ENCODE peak calls at places on chromosomes 12 and 14, in nine cellular contexts. One of them, this sample, is unnamed.

GRCh38 chr12:851913-852312 is 97.6 kb downstream of the RAD52 start:
- DNase-seq in ACHN: peak; percentile 68
- DNase-seq in T-helper 22 cell: no peak
- DNase-seq in frontal cortex: no peak
- DNase-seq in H4: no peak
- DNase-seq in stimulated activated CD4-positive, alpha-beta T cell treated with anti-CD3 and anti-CD28 coated beads, Interleukin-1b, Interleukin-23, amount 100 ng/mL, for 4 hours: no peak
- DNase-seq in amniotic epithelial cell: peak; percentile 82
- DNase-seq in transverse colon: no peak
- DNase-seq in GF-D8: no peak
- DNase-seq in this sample: no peak

GRCh38 chr12:34602213-34602940 is 580.1 kb downstream of the ALG10 start:
- DNase-seq in ACHN: no peak
- DNase-seq in frontal cortex: no peak
- DNase-seq in GF-D8: no peak
- DNase-seq in transverse colon: no peak
- DNase-seq in T-helper 22 cell: no peak
- DNase-seq in stimulated activated CD4-positive, alpha-beta T cell treated with anti-CD3 and anti-CD28 coated beads, Interleukin-1b, Interleukin-23, amount 100 ng/mL, for 4 hours: no peak
- DNase-seq in H4: no peak
- DNase-seq in amniotic epithelial cell: no peak
- DNase-seq in this sample: no peak

GRCh38 chr14:61704554-61704953 is 9.2 kb downstream of the HIF1A start:
- DNase-seq in T-helper 22 cell: no peak
- DNase-seq in transverse colon: no peak
- DNase-seq in ACHN: no peak
- DNase-seq in GF-D8: no peak
- DNase-seq in frontal cortex: no peak
- DNase-seq in stimulated activated CD4-positive, alpha-beta T cell treated with anti-CD3 and anti-CD28 coated beads, Interleukin-1b, Interleukin-23, amount 100 ng/mL, for 4 hours: no peak
- DNase-seq in amniotic epithelial cell: peak; percentile 63
- DNase-seq in H4: no peak
- DNase-seq in this sample: no peak

GRCh38 chr12:31832740-31833540 is 104.1 kb upstream of the AMN1 start:
- DNase-seq in transverse colon: no peak
- DNase-seq in H4: no peak
- DNase-seq in amniotic epithelial cell: no peak
- DNase-seq in GF-D8: peak; percentile 96
- DNase-seq in ACHN: no peak
- DNase-seq in stimulated activated CD4-positive, alpha-beta T cell treated with anti-CD3 and anti-CD28 coated beads, Interleukin-1b, Interleukin-23, amount 100 ng/mL, for 4 hours: no peak
- DNase-seq in frontal cortex: no peak
- DNase-seq in T-helper 22 cell: peak; percentile 9
- DNase-seq in this sample: peak; percentile 54

GRCh38 chr12:53466640-53467039 is 14.7 kb downstream of the PCBP2 start:
- DNase-seq in transverse colon: no peak
- DNase-seq in H4: no peak
- DNase-seq in ACHN: no peak
- DNase-seq in T-helper 22 cell: no peak
- DNase-seq in stimulated activated CD4-positive, alpha-beta T cell treated with anti-CD3 and anti-CD28 coated beads, Interleukin-1b, Interleukin-23, amount 100 ng/mL, for 4 hours: no peak
- DNase-seq in frontal cortex: no peak
- DNase-seq in GF-D8: no peak
- DNase-seq in amniotic epithelial cell: no peak
- DNase-seq in this sample: no peak

GRCh38 chr14:72646861-72647528 is 246.9 kb downstream of the DPF3 start:
- DNase-seq in transverse colon: no peak
- DNase-seq in T-helper 22 cell: no peak
- DNase-seq in amniotic epithelial cell: peak; percentile 40
- DNase-seq in ACHN: no peak
- DNase-seq in frontal cortex: no peak
- DNase-seq in stimulated activated CD4-positive, alpha-beta T cell treated with anti-CD3 and anti-CD28 coated beads, Interleukin-1b, Interleukin-23, amount 100 ng/mL, for 4 hours: no peak
- DNase-seq in GF-D8: no peak
- DNase-seq in H4: no peak
- DNase-seq in this sample: no peak

GRCh38 chr12:76637807-76638206 is 78.2 kb upstream of the OSBPL8 start:
- DNase-seq in T-helper 22 cell: no peak
- DNase-seq in GF-D8: no peak
- DNase-seq in frontal cortex: no peak
- DNase-seq in H4: no peak
- DNase-seq in stimulated activated CD4-positive, alpha-beta T cell treated with anti-CD3 and anti-CD28 coated beads, Interleukin-1b, Interleukin-23, amount 100 ng/mL, for 4 hours: no peak
- DNase-seq in amniotic epithelial cell: no peak
- DNase-seq in transverse colon: no peak
- DNase-seq in ACHN: no peak
- DNase-seq in this sample: no peak

GRCh38 chr14:94341654-94342333 is 18.7 kb upstream of the SERPINA6 start:
- DNase-seq in ACHN: no peak
- DNase-seq in T-helper 22 cell: no peak
- DNase-seq in H4: peak; percentile 30
- DNase-seq in GF-D8: no peak
- DNase-seq in stimulated activated CD4-positive, alpha-beta T cell treated with anti-CD3 and anti-CD28 coated beads, Interleukin-1b, Interleukin-23, amount 100 ng/mL, for 4 hours: no peak
- DNase-seq in transverse colon: no peak
- DNase-seq in amniotic epithelial cell: no peak
- DNase-seq in frontal cortex: no peak
- DNase-seq in this sample: peak; percentile 48

GRCh38 chr14:69056389-69056788 is 77.3 kb upstream of the ACTN1 start:
- DNase-seq in ACHN: no peak
- DNase-seq in GF-D8: no peak
- DNase-seq in frontal cortex: no peak
- DNase-seq in stimulated activated CD4-positive, alpha-beta T cell treated with anti-CD3 and anti-CD28 coated beads, Interleukin-1b, Interleukin-23, amount 100 ng/mL, for 4 hours: no peak
- DNase-seq in amniotic epithelial cell: peak; percentile 78
- DNase-seq in H4: no peak
- DNase-seq in T-helper 22 cell: no peak
- DNase-seq in transverse colon: no peak
- DNase-seq in this sample: no peak

GRCh38 chr12:86663173-86663572 is 407.0 kb upstream of the MGAT4C start:
- DNase-seq in ACHN: no peak
- DNase-seq in stimulated activated CD4-positive, alpha-beta T cell treated with anti-CD3 and anti-CD28 coated beads, Interleukin-1b, Interleukin-23, amount 100 ng/mL, for 4 hours: no peak
- DNase-seq in GF-D8: no peak
- DNase-seq in amniotic epithelial cell: no peak
- DNase-seq in transverse colon: no peak
- DNase-seq in frontal cortex: no peak
- DNase-seq in T-helper 22 cell: no peak
- DNase-seq in H4: no peak
- DNase-seq in this sample: no peak

GRCh38 chr14:21825147-21825743 is 151.6 kb upstream of the OR4E1 start:
- DNase-seq in transverse colon: no peak
- DNase-seq in GF-D8: no peak
- DNase-seq in T-helper 22 cell: peak; percentile 13
- DNase-seq in frontal cortex: no peak
- DNase-seq in ACHN: peak; percentile 42
- DNase-seq in H4: peak; percentile 48
- DNase-seq in amniotic epithelial cell: peak; percentile 31
- DNase-seq in stimulated activated CD4-positive, alpha-beta T cell treated with anti-CD3 and anti-CD28 coated beads, Interleukin-1b, Interleukin-23, amount 100 ng/mL, for 4 hours: peak; percentile 17
- DNase-seq in this sample: peak; percentile 7

GRCh38 chr12:45560689-45561088 is 168.8 kb upstream of the ARID2 start:
- DNase-seq in transverse colon: no peak
- DNase-seq in ACHN: no peak
- DNase-seq in stimulated activated CD4-positive, alpha-beta T cell treated with anti-CD3 and anti-CD28 coated beads, Interleukin-1b, Interleukin-23, amount 100 ng/mL, for 4 hours: no peak
- DNase-seq in frontal cortex: no peak
- DNase-seq in amniotic epithelial cell: no peak
- DNase-seq in GF-D8: no peak
- DNase-seq in T-helper 22 cell: no peak
- DNase-seq in H4: no peak
- DNase-seq in this sample: no peak

GRCh38 chr12:113154351-113154973 is 4.9 kb downstream of the CFAP73 start:
- DNase-seq in stimulated activated CD4-positive, alpha-beta T cell treated with anti-CD3 and anti-CD28 coated beads, Interleukin-1b, Interleukin-23, amount 100 ng/mL, for 4 hours: no peak
- DNase-seq in GF-D8: no peak
- DNase-seq in H4: no peak
- DNase-seq in amniotic epithelial cell: no peak
- DNase-seq in frontal cortex: no peak
- DNase-seq in transverse colon: no peak
- DNase-seq in ACHN: peak; percentile 47
- DNase-seq in T-helper 22 cell: no peak
- DNase-seq in this sample: no peak

GRCh38 chr12:26279908-26280307 is 84.5 kb downstream of the SSPN start:
- DNase-seq in amniotic epithelial cell: no peak
- DNase-seq in frontal cortex: no peak
- DNase-seq in stimulated activated CD4-positive, alpha-beta T cell treated with anti-CD3 and anti-CD28 coated beads, Interleukin-1b, Interleukin-23, amount 100 ng/mL, for 4 hours: no peak
- DNase-seq in H4: no peak
- DNase-seq in GF-D8: no peak
- DNase-seq in transverse colon: no peak
- DNase-seq in ACHN: no peak
- DNase-seq in T-helper 22 cell: no peak
- DNase-seq in this sample: no peak

GRCh38 chr14:22465201-22465835 is 123.7 kb downstream of the DAD1 start:
- DNase-seq in frontal cortex: no peak
- DNase-seq in ACHN: no peak
- DNase-seq in GF-D8: no peak
- DNase-seq in stimulated activated CD4-positive, alpha-beta T cell treated with anti-CD3 and anti-CD28 coated beads, Interleukin-1b, Interleukin-23, amount 100 ng/mL, for 4 hours: no peak
- DNase-seq in T-helper 22 cell: no peak
- DNase-seq in H4: no peak
- DNase-seq in amniotic epithelial cell: no peak
- DNase-seq in transverse colon: no peak
- DNase-seq in this sample: no peak

GRCh38 chr12:26198742-26199141 is 3.4 kb downstream of the SSPN start:
- DNase-seq in frontal cortex: no peak
- DNase-seq in H4: no peak
- DNase-seq in ACHN: peak; percentile 26
- DNase-seq in T-helper 22 cell: no peak
- DNase-seq in GF-D8: no peak
- DNase-seq in transverse colon: no peak
- DNase-seq in amniotic epithelial cell: peak; percentile 52
- DNase-seq in stimulated activated CD4-positive, alpha-beta T cell treated with anti-CD3 and anti-CD28 coated beads, Interleukin-1b, Interleukin-23, amount 100 ng/mL, for 4 hours: no peak
- DNase-seq in this sample: no peak

GRCh38 chr14:91245029-91245428 is 525 bp upstream of the GPR68 start:
- DNase-seq in stimulated activated CD4-positive, alpha-beta T cell treated with anti-CD3 and anti-CD28 coated beads, Interleukin-1b, Interleukin-23, amount 100 ng/mL, for 4 hours: no peak
- DNase-seq in frontal cortex: no peak
- DNase-seq in T-helper 22 cell: peak; percentile 77
- DNase-seq in amniotic epithelial cell: no peak
- DNase-seq in GF-D8: no peak
- DNase-seq in ACHN: no peak
- DNase-seq in transverse colon: peak; percentile 48
- DNase-seq in H4: no peak
- DNase-seq in this sample: no peak

GRCh38 chr12:89177802-89178201 is 174.5 kb downstream of the DUSP6 start:
- DNase-seq in stimulated activated CD4-positive, alpha-beta T cell treated with anti-CD3 and anti-CD28 coated beads, Interleukin-1b, Interleukin-23, amount 100 ng/mL, for 4 hours: no peak
- DNase-seq in GF-D8: no peak
- DNase-seq in amniotic epithelial cell: no peak
- DNase-seq in T-helper 22 cell: no peak
- DNase-seq in ACHN: no peak
- DNase-seq in H4: no peak
- DNase-seq in frontal cortex: no peak
- DNase-seq in transverse colon: no peak
- DNase-seq in this sample: no peak

GRCh38 chr12:109880049-109880931 is at the start of gene GLTP:
- DNase-seq in transverse colon: peak; percentile 90
- DNase-seq in stimulated activated CD4-positive, alpha-beta T cell treated with anti-CD3 and anti-CD28 coated beads, Interleukin-1b, Interleukin-23, amount 100 ng/mL, for 4 hours: peak; percentile 87
- DNase-seq in ACHN: peak; percentile 93
- DNase-seq in GF-D8: peak; percentile 34
- DNase-seq in amniotic epithelial cell: peak; percentile 47
- DNase-seq in H4: peak; percentile 58
- DNase-seq in frontal cortex: peak; percentile 98
- DNase-seq in T-helper 22 cell: peak; percentile 79
- DNase-seq in this sample: peak; percentile 69

GRCh38 chr12:42804928-42805327 is 215.4 kb upstream of the PRICKLE1 start:
- DNase-seq in stimulated activated CD4-positive, alpha-beta T cell treated with anti-CD3 and anti-CD28 coated beads, Interleukin-1b, Interleukin-23, amount 100 ng/mL, for 4 hours: no peak
- DNase-seq in T-helper 22 cell: no peak
- DNase-seq in GF-D8: no peak
- DNase-seq in frontal cortex: no peak
- DNase-seq in amniotic epithelial cell: no peak
- DNase-seq in transverse colon: no peak
- DNase-seq in ACHN: no peak
- DNase-seq in H4: no peak
- DNase-seq in this sample: no peak

GRCh38 chr12:69988601-69989194 is 163.7 kb downstream of the MYRFL start:
- DNase-seq in H4: no peak
- DNase-seq in GF-D8: no peak
- DNase-seq in transverse colon: no peak
- DNase-seq in stimulated activated CD4-positive, alpha-beta T cell treated with anti-CD3 and anti-CD28 coated beads, Interleukin-1b, Interleukin-23, amount 100 ng/mL, for 4 hours: no peak
- DNase-seq in frontal cortex: no peak
- DNase-seq in ACHN: no peak
- DNase-seq in T-helper 22 cell: no peak
- DNase-seq in amniotic epithelial cell: peak; percentile 90
- DNase-seq in this sample: no peak

GRCh38 chr14:19801118-19801464 is 2.5 kb upstream of the OR4N2 start:
- DNase-seq in stimulated activated CD4-positive, alpha-beta T cell treated with anti-CD3 and anti-CD28 coated beads, Interleukin-1b, Interleukin-23, amount 100 ng/mL, for 4 hours: no peak
- DNase-seq in GF-D8: no peak
- DNase-seq in amniotic epithelial cell: no peak
- DNase-seq in T-helper 22 cell: no peak
- DNase-seq in frontal cortex: no peak
- DNase-seq in ACHN: no peak
- DNase-seq in transverse colon: no peak
- DNase-seq in H4: no peak
- DNase-seq in this sample: no peak

GRCh38 chr14:39177168-39177545 is 2.1 kb downstream of the PNN start:
- DNase-seq in transverse colon: no peak
- DNase-seq in frontal cortex: no peak
- DNase-seq in stimulated activated CD4-positive, alpha-beta T cell treated with anti-CD3 and anti-CD28 coated beads, Interleukin-1b, Interleukin-23, amount 100 ng/mL, for 4 hours: no peak
- DNase-seq in H4: no peak
- DNase-seq in T-helper 22 cell: no peak
- DNase-seq in ACHN: no peak
- DNase-seq in GF-D8: no peak
- DNase-seq in amniotic epithelial cell: no peak
- DNase-seq in this sample: no peak

GRCh38 chr14:59698793-59699192 is 122.2 kb upstream of the CCDC175 start:
- DNase-seq in amniotic epithelial cell: peak; percentile 77
- DNase-seq in transverse colon: no peak
- DNase-seq in frontal cortex: no peak
- DNase-seq in ACHN: no peak
- DNase-seq in H4: peak; percentile 28
- DNase-seq in T-helper 22 cell: no peak
- DNase-seq in stimulated activated CD4-positive, alpha-beta T cell treated with anti-CD3 and anti-CD28 coated beads, Interleukin-1b, Interleukin-23, amount 100 ng/mL, for 4 hours: no peak
- DNase-seq in GF-D8: no peak
- DNase-seq in this sample: no peak

GRCh38 chr12:8771072-8771471 is 51.3 kb upstream of the A2ML1 start:
- DNase-seq in amniotic epithelial cell: no peak
- DNase-seq in GF-D8: no peak
- DNase-seq in transverse colon: no peak
- DNase-seq in stimulated activated CD4-positive, alpha-beta T cell treated with anti-CD3 and anti-CD28 coated beads, Interleukin-1b, Interleukin-23, amount 100 ng/mL, for 4 hours: no peak
- DNase-seq in ACHN: no peak
- DNase-seq in T-helper 22 cell: no peak
- DNase-seq in H4: no peak
- DNase-seq in frontal cortex: no peak
- DNase-seq in this sample: no peak

GRCh38 chr12:100115291-100115690 is 27.4 kb downstream of the BLTP3B start:
- DNase-seq in T-helper 22 cell: no peak
- DNase-seq in ACHN: no peak
- DNase-seq in stimulated activated CD4-positive, alpha-beta T cell treated with anti-CD3 and anti-CD28 coated beads, Interleukin-1b, Interleukin-23, amount 100 ng/mL, for 4 hours: no peak
- DNase-seq in frontal cortex: no peak
- DNase-seq in transverse colon: no peak
- DNase-seq in H4: no peak
- DNase-seq in amniotic epithelial cell: no peak
- DNase-seq in GF-D8: no peak
- DNase-seq in this sample: no peak

GRCh38 chr12:25730489-25731349 is 177.6 kb upstream of the LMNTD1 start:
- DNase-seq in frontal cortex: no peak
- DNase-seq in amniotic epithelial cell: no peak
- DNase-seq in stimulated activated CD4-positive, alpha-beta T cell treated with anti-CD3 and anti-CD28 coated beads, Interleukin-1b, Interleukin-23, amount 100 ng/mL, for 4 hours: no peak
- DNase-seq in H4: no peak
- DNase-seq in ACHN: no peak
- DNase-seq in T-helper 22 cell: no peak
- DNase-seq in transverse colon: no peak
- DNase-seq in GF-D8: no peak
- DNase-seq in this sample: peak; percentile 7

GRCh38 chr14:98946995-98947394 is 325.0 kb downstream of the BCL11B start:
- DNase-seq in H4: no peak
- DNase-seq in amniotic epithelial cell: no peak
- DNase-seq in T-helper 22 cell: no peak
- DNase-seq in transverse colon: no peak
- DNase-seq in stimulated activated CD4-positive, alpha-beta T cell treated with anti-CD3 and anti-CD28 coated beads, Interleukin-1b, Interleukin-23, amount 100 ng/mL, for 4 hours: no peak
- DNase-seq in GF-D8: no peak
- DNase-seq in ACHN: no peak
- DNase-seq in frontal cortex: no peak
- DNase-seq in this sample: no peak